ENCODE peak calls at places on chromosomes 16 and 17, in nine cellular contexts. One of them, this sample, is unnamed.

GRCh38 chr17:16281351-16281750 is 64.3 kb downstream of the PIGL start:
- DNase-seq in tibial artery: no peak
- DNase-seq in mesenchymal stem cell: peak
- DNase-seq in AG04450: peak
- DNase-seq in PC-3: peak
- DNase-seq in lung: no peak
- DNase-seq in cardiac fibroblast: peak
- DNase-seq in fibroblast of mammary gland: peak
- DNase-seq in astrocyte of the cerebellum: peak
- DNase-seq in this sample: peak

GRCh38 chr17:30922235-30922993 is 669 bp downstream of the ADAP2 start:
- DNase-seq in tibial artery: no peak
- DNase-seq in mesenchymal stem cell: peak
- DNase-seq in AG04450: no peak
- DNase-seq in PC-3: no peak
- DNase-seq in lung: peak
- DNase-seq in cardiac fibroblast: peak
- DNase-seq in fibroblast of mammary gland: no peak
- DNase-seq in astrocyte of the cerebellum: no peak
- DNase-seq in this sample: no peak

GRCh38 chr16:68281368-68282063 is 17.2 kb downstream of the SLC7A6 start:
- DNase-seq in tibial artery: no peak
- DNase-seq in mesenchymal stem cell: no peak
- DNase-seq in AG04450: no peak
- DNase-seq in PC-3: no peak
- DNase-seq in lung: no peak
- DNase-seq in cardiac fibroblast: no peak
- DNase-seq in fibroblast of mammary gland: no peak
- DNase-seq in astrocyte of the cerebellum: no peak
- DNase-seq in this sample: no peak

GRCh38 chr16:8886593-8887437 is 4.7 kb downstream of the LITAFD start:
- DNase-seq in tibial artery: no peak
- DNase-seq in mesenchymal stem cell: no peak
- DNase-seq in AG04450: no peak
- DNase-seq in PC-3: no peak
- DNase-seq in lung: no peak
- DNase-seq in cardiac fibroblast: no peak
- DNase-seq in fibroblast of mammary gland: no peak
- DNase-seq in astrocyte of the cerebellum: no peak
- DNase-seq in this sample: no peak

GRCh38 chr17:17694229-17695081 is 13.2 kb downstream of the RAI1 start:
- DNase-seq in tibial artery: peak
- DNase-seq in mesenchymal stem cell: peak
- DNase-seq in AG04450: no peak
- DNase-seq in PC-3: peak
- DNase-seq in lung: peak
- DNase-seq in cardiac fibroblast: peak
- DNase-seq in fibroblast of mammary gland: peak
- DNase-seq in astrocyte of the cerebellum: no peak
- DNase-seq in this sample: no peak

GRCh38 chr17:10803830-10804498 is at the start of gene TMEM238L:
- DNase-seq in tibial artery: no peak
- DNase-seq in mesenchymal stem cell: no peak
- DNase-seq in AG04450: no peak
- DNase-seq in PC-3: no peak
- DNase-seq in lung: no peak
- DNase-seq in cardiac fibroblast: no peak
- DNase-seq in fibroblast of mammary gland: no peak
- DNase-seq in astrocyte of the cerebellum: no peak
- DNase-seq in this sample: no peak

GRCh38 chr16:24645739-24646645 is 83.5 kb upstream of the TNRC6A start:
- DNase-seq in tibial artery: no peak
- DNase-seq in mesenchymal stem cell: peak
- DNase-seq in AG04450: peak
- DNase-seq in PC-3: peak
- DNase-seq in lung: peak
- DNase-seq in cardiac fibroblast: peak
- DNase-seq in fibroblast of mammary gland: peak
- DNase-seq in astrocyte of the cerebellum: peak
- DNase-seq in this sample: peak

GRCh38 chr16:83365166-83365565 is 442.6 kb upstream of the HSBP1 start:
- DNase-seq in tibial artery: no peak
- DNase-seq in mesenchymal stem cell: peak
- DNase-seq in AG04450: no peak
- DNase-seq in PC-3: no peak
- DNase-seq in lung: no peak
- DNase-seq in cardiac fibroblast: peak
- DNase-seq in fibroblast of mammary gland: peak
- DNase-seq in astrocyte of the cerebellum: no peak
- DNase-seq in this sample: no peak

GRCh38 chr16:55944377-55944802 is 69.2 kb upstream of the CES5A start:
- DNase-seq in tibial artery: peak
- DNase-seq in mesenchymal stem cell: peak
- DNase-seq in AG04450: peak
- DNase-seq in PC-3: peak
- DNase-seq in lung: peak
- DNase-seq in cardiac fibroblast: peak
- DNase-seq in fibroblast of mammary gland: peak
- DNase-seq in astrocyte of the cerebellum: peak
- DNase-seq in this sample: no peak

GRCh38 chr16:3027983-3028715 is 4.3 kb downstream of the THOC6 start:
- DNase-seq in tibial artery: peak
- DNase-seq in mesenchymal stem cell: peak
- DNase-seq in AG04450: no peak
- DNase-seq in PC-3: peak
- DNase-seq in lung: peak
- DNase-seq in cardiac fibroblast: peak
- DNase-seq in fibroblast of mammary gland: peak
- DNase-seq in astrocyte of the cerebellum: peak
- DNase-seq in this sample: no peak

GRCh38 chr16:2704166-2704982 is 15.7 kb downstream of the PRSS27 start:
- DNase-seq in tibial artery: no peak
- DNase-seq in mesenchymal stem cell: no peak
- DNase-seq in AG04450: no peak
- DNase-seq in PC-3: no peak
- DNase-seq in lung: no peak
- DNase-seq in cardiac fibroblast: no peak
- DNase-seq in fibroblast of mammary gland: no peak
- DNase-seq in astrocyte of the cerebellum: no peak
- DNase-seq in this sample: no peak

GRCh38 chr17:46733837-46734516 is 84.5 kb downstream of the WNT3 start:
- DNase-seq in tibial artery: no peak
- DNase-seq in mesenchymal stem cell: peak
- DNase-seq in AG04450: no peak
- DNase-seq in PC-3: peak
- DNase-seq in lung: no peak
- DNase-seq in cardiac fibroblast: no peak
- DNase-seq in fibroblast of mammary gland: peak
- DNase-seq in astrocyte of the cerebellum: no peak
- DNase-seq in this sample: no peak

GRCh38 chr17:61314368-61315078 is 85.1 kb upstream of the TBX2 start:
- DNase-seq in tibial artery: peak
- DNase-seq in mesenchymal stem cell: no peak
- DNase-seq in AG04450: no peak
- DNase-seq in PC-3: no peak
- DNase-seq in lung: peak
- DNase-seq in cardiac fibroblast: peak
- DNase-seq in fibroblast of mammary gland: peak
- DNase-seq in astrocyte of the cerebellum: peak
- DNase-seq in this sample: no peak

GRCh38 chr17:77704048-77704815 is 254.3 kb upstream of the TNRC6C start:
- DNase-seq in tibial artery: no peak
- DNase-seq in mesenchymal stem cell: peak
- DNase-seq in AG04450: no peak
- DNase-seq in PC-3: no peak
- DNase-seq in lung: no peak
- DNase-seq in cardiac fibroblast: no peak
- DNase-seq in fibroblast of mammary gland: no peak
- DNase-seq in astrocyte of the cerebellum: no peak
- DNase-seq in this sample: no peak

GRCh38 chr17:40190197-40191021 is 13.1 kb downstream of the RAPGEFL1 start:
- DNase-seq in tibial artery: no peak
- DNase-seq in mesenchymal stem cell: peak
- DNase-seq in AG04450: no peak
- DNase-seq in PC-3: peak
- DNase-seq in lung: no peak
- DNase-seq in cardiac fibroblast: no peak
- DNase-seq in fibroblast of mammary gland: no peak
- DNase-seq in astrocyte of the cerebellum: no peak
- DNase-seq in this sample: no peak

GRCh38 chr17:82870541-82870940 is 30.7 kb upstream of the ZNF750 start:
- DNase-seq in tibial artery: no peak
- DNase-seq in mesenchymal stem cell: no peak
- DNase-seq in AG04450: no peak
- DNase-seq in PC-3: no peak
- DNase-seq in lung: no peak
- DNase-seq in cardiac fibroblast: no peak
- DNase-seq in fibroblast of mammary gland: no peak
- DNase-seq in astrocyte of the cerebellum: no peak
- DNase-seq in this sample: no peak
- H3K4me3 ChIP-seq in tibial artery: no peak
- H3K4me3 ChIP-seq in mesenchymal stem cell: no peak
- H3K4me3 ChIP-seq in AG04450: no peak
- H3K4me3 ChIP-seq in PC-3: no peak
- H3K4me3 ChIP-seq in lung: no peak
- H3K4me3 ChIP-seq in cardiac fibroblast: no peak
- H3K4me3 ChIP-seq in fibroblast of mammary gland: no peak
- H3K4me3 ChIP-seq in astrocyte of the cerebellum: no peak
- H3K4me3 ChIP-seq in this sample: no peak

GRCh38 chr16:86101912-86102187 is 202.9 kb downstream of the IRF8 start:
- DNase-seq in tibial artery: no peak
- DNase-seq in mesenchymal stem cell: no peak
- DNase-seq in AG04450: no peak
- DNase-seq in PC-3: no peak
- DNase-seq in lung: no peak
- DNase-seq in cardiac fibroblast: no peak
- DNase-seq in fibroblast of mammary gland: no peak
- DNase-seq in astrocyte of the cerebellum: no peak
- DNase-seq in this sample: no peak

GRCh38 chr16:86103320-86103719 is 204.4 kb downstream of the IRF8 start:
- DNase-seq in tibial artery: no peak
- DNase-seq in mesenchymal stem cell: no peak
- DNase-seq in AG04450: no peak
- DNase-seq in PC-3: no peak
- DNase-seq in lung: no peak
- DNase-seq in cardiac fibroblast: no peak
- DNase-seq in fibroblast of mammary gland: no peak
- DNase-seq in astrocyte of the cerebellum: no peak
- DNase-seq in this sample: no peak

GRCh38 chr16:86100205-86101134 is 201.5 kb downstream of the IRF8 start:
- DNase-seq in tibial artery: no peak
- DNase-seq in mesenchymal stem cell: peak
- DNase-seq in AG04450: peak
- DNase-seq in PC-3: no peak
- DNase-seq in lung: no peak
- DNase-seq in cardiac fibroblast: no peak
- DNase-seq in fibroblast of mammary gland: no peak
- DNase-seq in astrocyte of the cerebellum: no peak
- DNase-seq in this sample: no peak

GRCh38 chr16:86099326-86099725 is 200.4 kb downstream of the IRF8 start:
- DNase-seq in tibial artery: no peak
- DNase-seq in mesenchymal stem cell: no peak
- DNase-seq in AG04450: no peak
- DNase-seq in PC-3: no peak
- DNase-seq in lung: no peak
- DNase-seq in cardiac fibroblast: no peak
- DNase-seq in fibroblast of mammary gland: no peak
- DNase-seq in astrocyte of the cerebellum: no peak
- DNase-seq in this sample: no peak

DNA sequence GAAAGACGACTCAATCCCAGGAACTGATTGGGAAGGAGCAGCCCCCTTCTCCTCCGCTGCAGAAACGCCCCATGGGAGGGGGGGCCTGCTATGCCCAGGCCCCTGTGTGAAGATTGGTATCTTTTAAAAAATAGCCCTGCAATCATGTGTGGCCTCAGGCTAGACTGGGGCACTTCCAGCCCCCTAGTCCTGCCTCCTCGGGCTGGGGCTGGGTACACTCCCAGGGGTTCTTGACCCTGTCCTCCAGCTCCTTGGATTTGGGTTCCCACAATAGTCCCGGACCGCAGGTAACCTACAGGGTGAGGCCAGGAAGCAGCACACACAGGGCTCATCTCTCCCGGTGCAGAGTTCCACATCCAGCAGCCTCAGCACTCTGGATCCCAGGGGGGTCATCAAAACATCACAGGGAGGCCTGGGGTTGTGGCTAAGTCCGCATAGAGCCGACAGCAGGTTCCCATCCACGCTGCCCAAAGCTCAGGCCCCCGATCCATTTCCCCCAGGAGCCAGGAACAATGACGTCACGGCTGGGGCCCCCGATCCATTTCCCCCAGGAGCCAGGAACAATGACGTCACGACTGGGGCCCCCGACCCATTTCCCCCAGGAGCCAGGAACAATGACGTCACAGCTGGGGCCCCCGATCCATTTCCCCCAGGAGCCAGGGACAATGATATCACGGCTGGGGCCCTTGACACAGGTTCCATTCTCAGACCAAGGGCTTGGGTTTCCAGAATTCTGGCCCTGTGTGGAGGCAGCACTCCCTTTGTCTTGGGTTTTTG is 202.4 kb downstream of the IRF8 start:
- DNase-seq in tibial artery: no peak
- DNase-seq in mesenchymal stem cell: no peak
- DNase-seq in AG04450: no peak
- DNase-seq in PC-3: no peak
- DNase-seq in lung: no peak
- DNase-seq in cardiac fibroblast: no peak
- DNase-seq in fibroblast of mammary gland: no peak
- DNase-seq in astrocyte of the cerebellum: no peak
- DNase-seq in this sample: no peak
- H3K4me3 ChIP-seq in tibial artery: no peak
- H3K4me3 ChIP-seq in mesenchymal stem cell: no peak
- H3K4me3 ChIP-seq in AG04450: no peak
- H3K4me3 ChIP-seq in PC-3: no peak
- H3K4me3 ChIP-seq in lung: no peak
- H3K4me3 ChIP-seq in cardiac fibroblast: no peak
- H3K4me3 ChIP-seq in fibroblast of mammary gland: no peak
- H3K4me3 ChIP-seq in astrocyte of the cerebellum: no peak
- H3K4me3 ChIP-seq in this sample: no peak

DNA sequence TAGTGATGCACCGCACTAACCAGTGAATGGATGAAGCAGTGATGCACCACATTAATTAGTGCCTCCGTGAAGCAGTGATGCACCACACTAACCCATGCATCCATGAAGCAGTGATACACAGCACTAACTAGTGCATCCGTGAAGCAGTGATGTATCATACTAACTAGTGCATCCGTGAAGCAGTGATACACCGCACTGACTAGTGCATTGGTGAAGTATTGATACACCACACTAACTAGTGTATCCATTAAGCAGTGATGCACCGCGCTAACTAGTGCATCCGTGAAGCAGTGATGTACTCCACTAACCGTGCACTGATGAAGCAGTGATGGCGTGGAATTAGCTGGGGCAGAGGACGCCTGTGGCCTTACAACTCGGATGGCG is 80.6 kb upstream of the NKD1 start:
- DNase-seq in tibial artery: no peak
- DNase-seq in mesenchymal stem cell: no peak
- DNase-seq in AG04450: no peak
- DNase-seq in PC-3: no peak
- DNase-seq in lung: no peak
- DNase-seq in cardiac fibroblast: no peak
- DNase-seq in fibroblast of mammary gland: no peak
- DNase-seq in astrocyte of the cerebellum: no peak
- DNase-seq in this sample: no peak
- H3K4me3 ChIP-seq in tibial artery: peak
- H3K4me3 ChIP-seq in mesenchymal stem cell: no peak
- H3K4me3 ChIP-seq in AG04450: no peak
- H3K4me3 ChIP-seq in PC-3: no peak
- H3K4me3 ChIP-seq in lung: no peak
- H3K4me3 ChIP-seq in cardiac fibroblast: no peak
- H3K4me3 ChIP-seq in fibroblast of mammary gland: no peak
- H3K4me3 ChIP-seq in astrocyte of the cerebellum: peak
- H3K4me3 ChIP-seq in this sample: no peak

GRCh38 chr17:64240741-64241347 is 22.2 kb downstream of the TEX2 start:
- DNase-seq in tibial artery: peak
- DNase-seq in mesenchymal stem cell: peak
- DNase-seq in AG04450: peak
- DNase-seq in PC-3: peak
- DNase-seq in lung: peak
- DNase-seq in cardiac fibroblast: peak
- DNase-seq in fibroblast of mammary gland: peak
- DNase-seq in astrocyte of the cerebellum: peak
- DNase-seq in this sample: no peak
- H3K4me3 ChIP-seq in tibial artery: peak
- H3K4me3 ChIP-seq in mesenchymal stem cell: no peak
- H3K4me3 ChIP-seq in AG04450: no peak
- H3K4me3 ChIP-seq in PC-3: no peak
- H3K4me3 ChIP-seq in lung: no peak
- H3K4me3 ChIP-seq in cardiac fibroblast: no peak
- H3K4me3 ChIP-seq in fibroblast of mammary gland: no peak
- H3K4me3 ChIP-seq in astrocyte of the cerebellum: no peak
- H3K4me3 ChIP-seq in this sample: no peak